ENCODE peak calls at places on chromosomes 1 and 21, in six cellular contexts. D is AML-193; B is activated CD8-positive, alpha-beta memory T cell treated with anti-CD3 and anti-CD28 coated beads for 1 hour; P is RCC 7860; S is endothelial cell; G is BJ. Y is an unnamed sample.

GRCh38 chr1:168223261-168223660 is 2.5 kb upstream of the SFT2D2 start:
- DNase-seq in S (no peak), G (no peak), B (no peak), D (no peak), P (no peak), Y (no peak)

GRCh38 chr1:189628857-189629256 is 848.8 kb downstream of the BRINP3 start:
- DNase-seq in B (no peak), G (no peak), D (no peak), S (peak), P (no peak), Y (no peak)

GRCh38 chr1:40774266-40774998 is 9.2 kb upstream of the KCNQ4 start:
- DNase-seq in D (peak), G (no peak), P (no peak), B (peak), S (peak), Y (no peak)

GRCh38 chr1:67610450-67610849 is 74.6 kb upstream of the GADD45A start:
- DNase-seq in G (no peak), P (peak), B (no peak), D (no peak), S (no peak), Y (no peak)

GRCh38 chr21:34889537-34890257 is 159.4 kb downstream of the RUNX1 start:
- DNase-seq in G (no peak), S (peak), B (no peak), P (peak), D (peak), Y (no peak)

GRCh38 chr1:156458181-156458503 is 42.4 kb downstream of the MEF2D start:
- DNase-seq in P (peak), G (no peak), D (no peak), B (no peak), S (no peak), Y (peak)

GRCh38 chr1:15991427-15992186 is 12.4 kb upstream of the SRARP start:
- DNase-seq in B (no peak), S (no peak), D (no peak), P (no peak), G (no peak), Y (no peak)

GRCh38 chr1:59986736-59987310 is 60.2 kb upstream of the CYP2J2 start:
- DNase-seq in G (no peak), S (no peak), D (no peak), B (no peak), P (no peak), Y (no peak)

GRCh38 chr1:156126701-156127534 is 12.4 kb downstream of the LMNA start:
- DNase-seq in S (no peak), B (peak), P (peak), G (peak), D (peak), Y (no peak)

GRCh38 chr21:40143822-40144525 is 276.7 kb downstream of the PCP4 start:
- DNase-seq in D (peak), B (no peak), P (peak), S (peak), G (no peak), Y (peak)

GRCh38 chr1:10686404-10687040 is 109.9 kb downstream of the CASZ1 start:
- DNase-seq in D (no peak), S (no peak), G (no peak), P (peak), B (no peak), Y (peak)

GRCh38 chr1:116360435-116361173 is 12.4 kb upstream of the ATP1A1 start:
- DNase-seq in G (no peak), B (no peak), D (peak), S (no peak), P (no peak), Y (no peak)

GRCh38 chr1:198729195-198729863 is 90.5 kb downstream of the PTPRC start:
- DNase-seq in S (no peak), B (no peak), G (no peak), D (no peak), P (no peak), Y (no peak)

GRCh38 chr1:201500670-201501120 is 6.2 kb downstream of the CSRP1 start:
- DNase-seq in S (no peak), P (no peak), B (no peak), G (no peak), D (no peak), Y (no peak)

GRCh38 chr1:116498789-116499628 is 71.8 kb downstream of the CD58 start:
- DNase-seq in P (peak), B (no peak), D (peak), S (peak), G (no peak), Y (no peak)

GRCh38 chr1:227792216-227793078 is 23.0 kb upstream of the PRSS38 start:
- DNase-seq in B (no peak), S (no peak), P (no peak), G (no peak), D (no peak), Y (no peak)

GRCh38 chr1:210294991-210295773 is 33.5 kb upstream of the HHAT start:
- DNase-seq in P (no peak), D (no peak), G (peak), S (peak), B (no peak), Y (no peak)

GRCh38 chr1:66618390-66618789 is 84.4 kb downstream of the SGIP1 start:
- DNase-seq in G (no peak), S (no peak), P (no peak), B (no peak), D (no peak), Y (no peak)

GRCh38 chr1:212860713-212861581 is 2.9 kb downstream of the FLVCR1 start:
- DNase-seq in B (no peak), G (no peak), S (no peak), D (no peak), P (no peak), Y (no peak)

GRCh38 chr1:31730336-31731048 is 26.7 kb upstream of the COL16A1 start:
- DNase-seq in G (no peak), P (no peak), S (no peak), B (no peak), D (no peak), Y (no peak)

GRCh38 chr1:226652613-226653012 is 86.5 kb downstream of the ITPKB start:
- DNase-seq in G (no peak), P (no peak), S (no peak), B (no peak), D (no peak), Y (no peak)

GRCh38 chr1:50967416-50968020 is 2.5 kb upstream of the CDKN2C start:
- DNase-seq in P (no peak), B (no peak), D (no peak), S (no peak), G (no peak), Y (no peak)

GRCh38 chr1:226662704-226663326 is 76.3 kb downstream of the ITPKB start:
- DNase-seq in B (peak), P (peak), D (peak), G (peak), S (no peak), Y (peak)

GRCh38 chr1:62384276-62385005 is 52.4 kb upstream of the USP1 start:
- DNase-seq in P (peak), S (no peak), D (no peak), B (no peak), G (peak), Y (peak)

GRCh38 chr1:41390171-41390570 is 28.9 kb downstream of the FOXO6 start:
- DNase-seq in P (no peak), S (no peak), G (no peak), B (no peak), D (no peak), Y (no peak)

GRCh38 chr1:64398937-64399336 is 71.0 kb upstream of the CACHD1 start:
- DNase-seq in S (no peak), D (no peak), B (no peak), P (no peak), G (no peak), Y (no peak)

GRCh38 chr1:54367613-54368012 is 38.6 kb downstream of the SSBP3 start:
- DNase-seq in S (no peak), P (no peak), B (no peak), G (no peak), D (no peak), Y (no peak)

GRCh38 chr1:43996733-43997115 is 5.3 kb downstream of the CCDC24 start:
- DNase-seq in G (no peak), B (no peak), S (no peak), D (no peak), P (no peak), Y (no peak)

GRCh38 chr21:41010981-41011380 is 157.0 kb upstream of the BACE2 start:
- DNase-seq in D (no peak), P (no peak), S (no peak), B (no peak), G (no peak), Y (no peak)

GRCh38 chr1:94327001-94327685 is 89.8 kb upstream of the ARHGAP29 start:
- DNase-seq in G (no peak), B (no peak), P (peak), S (peak), D (no peak), Y (no peak)

GRCh38 chr1:12573015-12573825 is 44.8 kb downstream of the DHRS3 start:
- DNase-seq in G (no peak), S (no peak), P (no peak), D (no peak), B (no peak), Y (no peak)

GRCh38 chr1:212760126-212760823 is 31.3 kb downstream of the NSL1 start:
- DNase-seq in G (no peak), S (peak), B (peak), P (no peak), D (no peak), Y (no peak)

GRCh38 chr21:27796106-27796505 is 829.2 kb upstream of the ADAMTS5 start:
- DNase-seq in S (no peak), B (no peak), D (no peak), G (no peak), P (no peak), Y (no peak)

GRCh38 chr1:205512059-205513045 is 7.9 kb downstream of the CDK18 start:
- DNase-seq in G (no peak), S (no peak), B (no peak), D (no peak), P (peak), Y (no peak)

GRCh38 chr1:230176871-230177411 is 109.9 kb downstream of the GALNT2 start:
- DNase-seq in G (no peak), P (no peak), S (no peak), D (no peak), B (no peak), Y (no peak)

GRCh38 chr1:90313756-90314155 is 318.8 kb downstream of the ZNF326 start:
- DNase-seq in P (no peak), G (no peak), B (no peak), S (no peak), D (no peak), Y (no peak)

GRCh38 chr1:161379071-161379470 is 11.4 kb upstream of the CFAP126 start:
- DNase-seq in S (no peak), G (no peak), D (no peak), P (no peak), B (no peak), Y (no peak)

GRCh38 chr1:206663832-206664652 is 20.7 kb upstream of the MAPKAPK2 start:
- DNase-seq in S (peak), D (peak), B (peak), P (peak), G (no peak), Y (no peak)